ENCODE peak calls at places on chromosome 16, in nine cellular contexts. X is GM12865, T is HEK293T, G is activated T-helper 1 cell treated with Interleukin-2 at 50 U/mL for 16 hours, A is tibial nerve, P is fibroblast of lung, Q is DMS53, F is right atrium auricular region, W is GOT3. S is an unnamed sample.

GRCh38 chr16:66342294-66342900 is 24.1 kb upstream of the CDH5 start:
- DNase-seq in W (no peak), A (no peak), G (no peak), X (peak; percentile 19), T (peak; percentile 82), P (no peak), F (no peak), Q (peak; percentile 40), S (no peak)

GRCh38 chr16:50828164-50828702 is 86.3 kb downstream of the CYLD start:
- DNase-seq in T (no peak), Q (no peak), A (no peak), F (no peak), G (no peak), W (no peak), X (no peak), P (no peak), S (no peak)

GRCh38 chr16:188674-189073 is 8.4 kb downstream of the HBQ1 start:
- DNase-seq in F (no peak), T (no peak), Q (peak; percentile 43), P (no peak), X (peak; percentile 28), G (no peak), W (no peak), A (no peak), S (no peak)

GRCh38 chr16:67393111-67393789 is at the start of gene TPPP3:
- DNase-seq in F (peak; percentile 91), P (peak; percentile 78), A (peak; percentile 77), X (peak; percentile 10), G (peak; percentile 12), Q (peak; percentile 92), W (peak; percentile 52), T (peak; percentile 94), S (no peak)

GRCh38 chr16:10536814-10537389 is 43.5 kb downstream of the EMP2 start:
- DNase-seq in W (no peak), G (no peak), X (peak; percentile 58), P (no peak), F (no peak), A (no peak), Q (no peak), T (no peak), S (no peak)

GRCh38 chr16:51922476-51922875 is 624.5 kb downstream of the TOX3 start:
- DNase-seq in Q (peak; percentile 5), P (no peak), X (no peak), G (no peak), A (no peak), F (no peak), T (no peak), W (no peak), S (no peak)

GRCh38 chr16:79009911-79010310 is 590.6 kb downstream of the MAF start:
- DNase-seq in Q (peak; percentile 85), T (no peak), F (no peak), G (no peak), P (no peak), A (no peak), W (no peak), X (no peak), S (no peak)

GRCh38 chr16:85321856-85322271 is 209.6 kb upstream of the CIBAR2 start:
- DNase-seq in P (peak; percentile 99), F (peak; percentile 98), X (no peak), G (no peak), Q (peak; percentile 23), T (no peak), A (peak; percentile 93), W (peak; percentile 89), S (no peak)

GRCh38 chr16:53502331-53503269 is at the start of gene AKTIP:
- DNase-seq in G (no peak), X (peak; percentile 37), T (peak; percentile 46), F (no peak), P (peak; percentile 39), Q (peak; percentile 91), A (no peak), W (no peak), S (no peak)

GRCh38 chr16:3570420-3571062 is 6.7 kb downstream of the NLRC3 start:
- DNase-seq in T (no peak), P (no peak), Q (no peak), G (no peak), X (no peak), W (no peak), A (no peak), F (no peak), S (no peak)

GRCh38 chr16:46858151-46858550 is 26.0 kb upstream of the GPT2 start:
- DNase-seq in G (no peak), T (no peak), F (no peak), W (no peak), Q (no peak), X (no peak), P (no peak), A (no peak), S (no peak)

GRCh38 chr16:65453646-65454045 is 331.8 kb upstream of the CDH11 start:
- DNase-seq in X (no peak), T (no peak), F (no peak), A (no peak), G (no peak), W (no peak), Q (no peak), P (no peak), S (no peak)

GRCh38 chr16:55711959-55712876 is 56.4 kb downstream of the SLC6A2 start:
- DNase-seq in F (peak; percentile 70), T (peak; percentile 67), X (peak; percentile 63), G (peak; percentile 5), A (peak; percentile 84), Q (peak; percentile 78), W (no peak), P (peak; percentile 64), S (peak; percentile 13)

GRCh38 chr16:21218135-21218534 is 6.8 kb upstream of the ZP2 start:
- DNase-seq in P (peak; percentile 6), G (no peak), Q (no peak), X (no peak), T (no peak), W (no peak), F (no peak), A (no peak), S (no peak)

GRCh38 chr16:56013962-56014552 is 138.9 kb upstream of the CES5A start:
- DNase-seq in T (peak; percentile 45), G (no peak), A (no peak), F (no peak), P (peak; percentile 0), X (peak; percentile 42), W (no peak), Q (peak; percentile 45), S (no peak)

GRCh38 chr16:15899538-15900100 is 11.2 kb upstream of the CEP20 start:
- DNase-seq in A (no peak), W (no peak), P (peak; percentile 72), X (peak; percentile 88), G (no peak), T (no peak), Q (peak; percentile 83), F (no peak), S (no peak)

GRCh38 chr16:21625026-21625425 is 25.6 kb downstream of the METTL9 start:
- DNase-seq in W (no peak), A (no peak), T (no peak), P (no peak), Q (no peak), F (no peak), G (no peak), X (no peak), S (no peak)

GRCh38 chr16:54506691-54507090 is 220.1 kb upstream of the IRX3 start:
- DNase-seq in G (no peak), W (no peak), Q (no peak), X (no peak), F (no peak), P (no peak), A (no peak), T (no peak), S (no peak)

GRCh38 chr16:14373901-14374300 is 256.2 kb downstream of the PARN start:
- DNase-seq in Q (no peak), T (no peak), W (no peak), A (no peak), F (no peak), G (no peak), P (no peak), X (no peak), S (no peak)

GRCh38 chr16:88376053-88376834 is 6.5 kb upstream of the ZNF469 start:
- DNase-seq in A (no peak), X (no peak), Q (peak; percentile 15), P (no peak), W (no peak), F (no peak), T (no peak), G (no peak), S (no peak)

GRCh38 chr16:87569601-87570559 is 32.4 kb upstream of the JPH3 start:
- DNase-seq in W (no peak), T (no peak), F (no peak), A (no peak), P (no peak), X (no peak), Q (no peak), G (no peak), S (no peak)

GRCh38 chr16:85524630-85525463 is 88.3 kb upstream of the GSE1 start:
- DNase-seq in T (peak; percentile 24), X (no peak), Q (peak; percentile 35), P (peak; percentile 62), W (peak; percentile 41), F (peak; percentile 78), A (peak; percentile 22), G (no peak), S (no peak)

GRCh38 chr16:81003610-81004460 is 2.9 kb downstream of the CMC2 start:
- DNase-seq in X (peak; percentile 31), Q (no peak), F (no peak), P (peak; percentile 22), A (no peak), T (no peak), G (no peak), W (no peak), S (no peak)

GRCh38 chr16:4257646-4258556 is 14.9 kb downstream of the TFAP4 start:
- DNase-seq in G (no peak), X (no peak), T (no peak), F (peak; percentile 76), Q (no peak), A (no peak), P (no peak), W (no peak), S (no peak)

GRCh38 chr16:49463529-49463928 is 89.9 kb downstream of the C16orf78 start:
- DNase-seq in F (peak; percentile 2), X (peak; percentile 89), G (peak; percentile 66), Q (no peak), A (no peak), P (no peak), W (no peak), T (no peak), S (peak; percentile 54)

GRCh38 chr16:68936729-68937631 is 93.6 kb downstream of the TANGO6 start:
- DNase-seq in Q (no peak), G (no peak), F (no peak), P (peak; percentile 18), X (peak; percentile 29), T (no peak), A (no peak), W (no peak), S (no peak)

GRCh38 chr16:48022496-48022895 is 133.3 kb downstream of the ABCC12 start:
- DNase-seq in P (no peak), Q (no peak), T (no peak), W (no peak), F (no peak), G (no peak), A (no peak), X (peak; percentile 17), S (no peak)

GRCh38 chr16:75280331-75280804 is 28.9 kb upstream of the BCAR1 start:
- DNase-seq in P (no peak), Q (no peak), X (no peak), F (no peak), A (no peak), W (no peak), T (no peak), G (no peak), S (no peak)

GRCh38 chr16:73584157-73584556 is 536.2 kb upstream of the ZFHX3 start:
- DNase-seq in G (no peak), X (no peak), W (no peak), Q (no peak), T (no peak), F (no peak), A (no peak), P (no peak), S (no peak)

GRCh38 chr16:81779540-81780320 is 639 bp downstream of the PLCG2 start:
- DNase-seq in F (no peak), Q (peak; percentile 44), A (no peak), W (no peak), T (no peak), G (no peak), P (no peak), X (peak; percentile 48), S (no peak)